ENCODE peak calls at places on chromosomes 11 and 22, in five cellular contexts. A is NT2/D1, M is HCT116, T is heart right ventricle, I is lower lobe of right lung. Z is an unnamed sample.

GRCh38 chr22:29016067-29016938 is 45.3 kb downstream of the C22orf31 start:
- DNase-seq in I (no peak), T (no peak), M (no peak), A (no peak), Z (no peak)

GRCh38 chr11:33724644-33725035 is 11.6 kb downstream of the CD59 start:
- DNase-seq in M (no peak), A (no peak), T (no peak), I (no peak), Z (no peak)

GRCh38 chr11:109956124-109956793 is 136.9 kb upstream of the ZC3H12C start:
- DNase-seq in M (no peak), T (no peak), A (no peak), I (no peak), Z (no peak)

GRCh38 chr22:35987487-35987886 is 41.1 kb downstream of the RBFOX2 start:
- DNase-seq in A (no peak), T (no peak), I (no peak), M (no peak), Z (no peak)

GRCh38 chr11:72223615-72224586 is 666 bp upstream of the INPPL1 start:
- DNase-seq in I (peak; percentile 83), M (peak; percentile 8), T (peak; percentile 80), A (no peak), Z (no peak)

GRCh38 chr22:36331912-36332622 is 55.7 kb downstream of the MYH9 start:
- DNase-seq in A (no peak), T (peak; percentile 76), I (peak; percentile 85), M (no peak), Z (peak; percentile 57)

GRCh38 chr11:69839516-69839915 is 20.3 kb upstream of the FGF3 start:
- DNase-seq in M (no peak), A (no peak), I (peak; percentile 33), T (no peak), Z (no peak)

GRCh38 chr22:40855960-40856512 is 403 bp downstream of the ST13 start:
- DNase-seq in A (no peak), I (no peak), M (no peak), T (peak; percentile 35), Z (no peak)

GRCh38 chr11:118015385-118015841 is 29.2 kb downstream of the IL10RA start:
- DNase-seq in I (no peak), M (no peak), A (no peak), T (no peak), Z (no peak)

GRCh38 chr11:109877043-109877442 is 216.1 kb upstream of the ZC3H12C start:
- DNase-seq in A (no peak), T (no peak), M (no peak), I (no peak), Z (no peak)

GRCh38 chr22:32823024-32823730 is 21.7 kb downstream of the TIMP3 start:
- DNase-seq in A (no peak), T (no peak), M (peak; percentile 43), I (no peak), Z (no peak)

GRCh38 chr11:126102436-126102894 is 39.8 kb upstream of the CDON start:
- DNase-seq in T (peak; percentile 33), I (peak; percentile 83), A (no peak), M (no peak), Z (no peak)

GRCh38 chr22:35746946-35747703 is 29.5 kb downstream of the APOL5 start:
- DNase-seq in M (no peak), A (no peak), T (no peak), I (no peak), Z (no peak)

GRCh38 chr11:61353109-61354067 is 8.3 kb downstream of the CYB561A3 start:
- DNase-seq in M (no peak), T (no peak), A (no peak), I (no peak), Z (no peak)

GRCh38 chr11:64810891-64811272 is 531 bp upstream of the MEN1 start:
- DNase-seq in A (no peak), T (no peak), I (no peak), M (no peak), Z (no peak)

GRCh38 chr11:2375964-2376551 is 1.1 kb upstream of the CD81 start:
- DNase-seq in T (no peak), I (peak; percentile 43), M (no peak), A (no peak), Z (no peak)

GRCh38 chr11:102111011-102111786 is 952 bp downstream of the YAP1 start:
- DNase-seq in I (peak; percentile 85), T (peak; percentile 76), M (no peak), A (peak; percentile 80), Z (peak; percentile 60)

GRCh38 chr22:43412808-43413785 is 1.3 kb downstream of the MPPED1 start:
- DNase-seq in I (no peak), T (no peak), A (no peak), M (no peak), Z (no peak)

GRCh38 chr11:73570415-73571114 is 27.3 kb downstream of the FAM168A start:
- DNase-seq in M (peak; percentile 8), T (no peak), A (no peak), I (no peak), Z (peak; percentile 98)

GRCh38 chr11:113203332-113203731 is 111.1 kb upstream of the TTC12 start:
- DNase-seq in T (no peak), A (no peak), M (no peak), I (no peak), Z (no peak)

GRCh38 chr11:34243620-34244493 is 114.0 kb downstream of the ABTB2 start:
- DNase-seq in A (no peak), M (peak; percentile 71), I (no peak), T (no peak), Z (peak; percentile 71)

GRCh38 chr11:72411623-72412532 is 22.5 kb downstream of the CLPB start:
- DNase-seq in M (no peak), I (no peak), T (no peak), A (no peak), Z (no peak)

GRCh38 chr22:46628756-46629155 is 8.6 kb downstream of the GRAMD4 start:
- DNase-seq in M (no peak), A (no peak), T (no peak), I (no peak), Z (no peak)

GRCh38 chr22:30267382-30268302 is 991 bp upstream of the OSM start:
- DNase-seq in T (no peak), M (no peak), A (no peak), I (peak; percentile 67), Z (no peak)

GRCh38 chr11:69311767-69312385 is 17.9 kb downstream of the MYEOV start:
- DNase-seq in T (no peak), I (no peak), A (no peak), M (no peak), Z (no peak)

GRCh38 chr11:12187399-12187798 is 77.0 kb downstream of the MICAL2 start:
- DNase-seq in M (no peak), A (no peak), I (no peak), T (no peak), Z (no peak)

GRCh38 chr11:85651118-85651517 is 3.4 kb downstream of the TMEM126A start:
- DNase-seq in M (no peak), A (no peak), I (no peak), T (no peak), Z (no peak)

GRCh38 chr11:85855341-85855656 is at the start of gene CCDC83:
- DNase-seq in A (no peak), T (no peak), I (no peak), M (no peak), Z (no peak)

GRCh38 chr22:50527921-50528681 is 1.7 kb downstream of the TYMP start:
- DNase-seq in T (no peak), M (no peak), A (no peak), I (peak; percentile 46), Z (no peak)

GRCh38 chr22:36253523-36254490 is 874 bp downstream of the APOL1 start:
- DNase-seq in M (no peak), A (no peak), I (no peak), T (no peak), Z (no peak)

GRCh38 chr11:47004595-47005033 is 68.1 kb downstream of the CSTPP1 start:
- DNase-seq in T (peak; percentile 81), M (no peak), I (peak; percentile 53), A (no peak), Z (peak; percentile 59)

GRCh38 chr11:74725701-74726100 is 5.5 kb downstream of the CHRDL2 start:
- DNase-seq in I (no peak), T (no peak), M (no peak), A (no peak), Z (no peak)
- H3K27me3 ChIP-seq in I (peaks cover 6% of the 10 kb centered on the region), T (peaks cover 15% of the 10 kb centered on the region), M (peaks cover 8% of the 10 kb centered on the region), A (peaks cover 48% of the 10 kb centered on the region), Z (peaks cover 84% of the 10 kb centered on the region)

DNA sequence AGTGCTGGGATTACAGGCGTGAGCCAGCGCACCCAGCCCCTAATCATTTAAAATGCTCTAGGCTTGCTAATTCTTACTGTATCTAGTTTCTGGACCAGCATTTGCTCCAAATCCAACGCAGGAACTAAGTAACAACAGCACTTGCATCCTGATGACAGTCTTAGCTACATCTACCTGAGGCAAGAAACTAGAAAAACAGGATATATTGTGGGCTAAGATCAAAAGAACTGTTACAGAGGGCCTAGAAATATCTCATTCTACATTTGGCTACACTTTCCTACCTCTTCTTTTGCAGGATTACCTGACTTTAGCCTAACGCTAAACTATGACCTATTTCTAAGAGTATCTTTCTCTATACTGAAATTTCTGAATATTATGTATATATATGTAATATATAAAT is 7.8 kb downstream of the DCDC1 start:
- DNase-seq in I (no peak), A (no peak), M (no peak), T (no peak), Z (no peak)
- H3K27me3 ChIP-seq in I (no peaks in the 10 kb centered on the region), A (no peaks in the 10 kb centered on the region), M (no peaks in the 10 kb centered on the region), T (peaks cover 5% of the 10 kb centered on the region), Z (peaks cover 11% of the 10 kb centered on the region)

DNA sequence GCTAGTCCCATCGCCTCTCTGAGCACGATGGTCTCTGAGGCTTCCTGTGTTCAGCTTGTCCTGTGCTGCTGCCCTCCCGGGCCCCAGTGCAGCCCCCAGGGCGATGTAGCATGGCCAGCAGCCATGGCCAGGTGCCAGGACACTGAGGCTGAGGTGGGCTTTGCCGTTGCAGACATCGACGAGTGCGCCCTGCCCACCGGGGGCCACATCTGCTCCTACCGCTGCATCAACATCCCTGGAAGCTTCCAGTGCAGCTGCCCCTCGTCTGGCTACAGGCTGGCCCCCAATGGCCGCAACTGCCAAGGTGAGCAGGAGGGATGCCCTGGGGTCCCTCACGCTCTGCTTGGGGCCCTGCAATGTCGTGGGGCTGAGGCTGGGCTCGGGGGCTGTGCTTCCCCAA is 45.8 kb downstream of the FBLN1 start:
- DNase-seq in A (no peak), I (no peak), M (no peak), T (no peak), Z (no peak)
- H3K27me3 ChIP-seq in A (no peaks in the 10 kb centered on the region), I (peaks cover 18% of the 10 kb centered on the region), M (no peaks in the 10 kb centered on the region), T (no peaks in the 10 kb centered on the region), Z (no peaks in the 10 kb centered on the region)

GRCh38 chr11:44496391-44496790 is 69.1 kb upstream of the CD82 start:
- DNase-seq in T (no peak), M (no peak), I (no peak), A (no peak), Z (no peak)
- H3K27me3 ChIP-seq in T (no peaks in the 10 kb centered on the region), M (no peaks in the 10 kb centered on the region), I (no peaks in the 10 kb centered on the region), A (no peaks in the 10 kb centered on the region), Z (peaks cover 19% of the 10 kb centered on the region)

GRCh38 chr11:8186429-8186828 is 17.6 kb upstream of the RIC3 start:
- DNase-seq in I (no peak), M (no peak), T (no peak), A (no peak), Z (no peak)

GRCh38 chr11:8178297-8178696 is 9.5 kb upstream of the RIC3 start:
- DNase-seq in I (no peak), M (no peak), T (no peak), A (no peak), Z (no peak)

GRCh38 chr11:8183136-8183535 is 14.3 kb upstream of the RIC3 start:
- DNase-seq in I (no peak), A (no peak), M (no peak), T (no peak), Z (no peak)

GRCh38 chr11:8180469-8180868 is 11.6 kb upstream of the RIC3 start:
- DNase-seq in A (no peak), M (no peak), T (no peak), I (no peak), Z (no peak)
- H3K27me3 ChIP-seq in A (peaks cover 6% of the 10 kb centered on the region), M (no peaks in the 10 kb centered on the region), T (no peaks in the 10 kb centered on the region), I (no peaks in the 10 kb centered on the region), Z (peaks cover 16% of the 10 kb centered on the region)